ENCODE peak calls at places on chromosomes 1 and 21, in nine cellular contexts. Q is pons; B is fibroblast of pulmonary artery; H is activated CD4-positive, alpha-beta T cell treated with anti-CD3 and anti-CD28 coated beads, Interleukin-2, amount 50 U/mL, for 1 hour; S is MV-4-11; R is uterus; P is germinal center; V is stimulated activated CD4-positive, alpha-beta T cell treated with anti-CD3 and anti-CD28 coated beads, TNF-alpha, amount 100 ng/mL, for 4 hours; K is right lobe of liver. C is an unnamed sample.

GRCh38 chr1:12556368-12556930 is 61.6 kb downstream of the DHRS3 start:
- DNase-seq in Q (peak), R (peak), P (no peak), H (no peak), B (peak), K (peak), S (peak), V (no peak), C (no peak)

GRCh38 chr1:12436817-12437599 is 181.0 kb downstream of the DHRS3 start:
- DNase-seq in S (no peak), R (no peak), B (peak), V (no peak), K (no peak), Q (no peak), P (no peak), H (no peak), C (no peak)

GRCh38 chr1:25880518-25880917 is 5.0 kb upstream of the PAQR7 start:
- DNase-seq in R (no peak), P (no peak), S (no peak), H (no peak), Q (no peak), B (no peak), K (no peak), V (no peak), C (no peak)

GRCh38 chr1:3727042-3727824 is 25.0 kb upstream of the CCDC27 start:
- DNase-seq in R (no peak), H (no peak), P (peak), B (peak), K (no peak), Q (peak), S (no peak), V (no peak), C (no peak)

GRCh38 chr1:212721388-212722247 is 22.0 kb upstream of the BATF3 start:
- DNase-seq in V (no peak), B (peak), K (no peak), P (no peak), H (no peak), R (no peak), Q (no peak), S (peak), C (no peak)

GRCh38 chr21:35239811-35240219 is 190.7 kb upstream of the RUNX1 start:
- DNase-seq in Q (no peak), P (no peak), S (no peak), R (no peak), V (no peak), H (no peak), B (no peak), K (no peak), C (no peak)

GRCh38 chr21:38268859-38269566 is 12.2 kb downstream of the KCNJ15 start:
- DNase-seq in H (no peak), P (no peak), R (no peak), Q (no peak), K (no peak), S (no peak), V (no peak), B (no peak), C (no peak)

GRCh38 chr1:229759037-229759435 is 133.0 kb downstream of the URB2 start:
- DNase-seq in V (no peak), K (no peak), B (no peak), S (no peak), H (no peak), Q (no peak), P (no peak), R (no peak), C (no peak)

GRCh38 chr1:71350330-71350729 is 269.5 kb upstream of the ZRANB2 start:
- DNase-seq in R (no peak), K (no peak), P (no peak), Q (no peak), H (no peak), B (no peak), S (no peak), V (no peak), C (no peak)

C was measured in activated B cell treated with CpG ODN at 0.5 μM for 24 hours.